ENCODE peak calls at places on chromosome 15, in nine cellular contexts. O is transverse colon; V is choroid plexus epithelial cell; Z is fibroblast of the aortic adventitia; E is dorsolateral prefrontal cortex; D is colonic mucosa; J is cardiac fibroblast; H is neural crest cell; F is CD8-positive, alpha-beta T cell. P is an unnamed sample.

GRCh38 chr15:87874896-87875661 is 381.5 kb downstream of the NTRK3 start:
- DNase-seq in E (peak; percentile 12), J (no peak), V (peak; percentile 16), O (no peak), D (no peak), F (no peak), H (peak; percentile 36), Z (peak; percentile 13), P (no peak)

GRCh38 chr15:82674873-82675272 is 27.7 kb upstream of the CPEB1 start:
- DNase-seq in H (no peak), O (no peak), E (no peak), J (no peak), Z (no peak), V (no peak), F (no peak), D (no peak), P (no peak)

GRCh38 chr15:84603630-84604379 is 3.0 kb downstream of the ZSCAN2 start:
- DNase-seq in Z (no peak), E (no peak), H (no peak), O (no peak), J (no peak), V (no peak), D (no peak), F (no peak), P (no peak)

GRCh38 chr15:81029416-81030367 is 29.0 kb downstream of the TLNRD1 start:
- DNase-seq in O (no peak), F (no peak), D (no peak), H (no peak), J (peak; percentile 69), Z (peak; percentile 40), E (no peak), V (peak; percentile 47), P (no peak)

GRCh38 chr15:34799149-34799824 is 3.9 kb upstream of the ACTC1 start:
- DNase-seq in D (no peak), Z (no peak), E (no peak), O (no peak), H (no peak), V (no peak), J (no peak), F (no peak), P (peak; percentile 93)

GRCh38 chr15:28085489-28086174 is 13.5 kb downstream of the OCA2 start:
- DNase-seq in D (no peak), H (no peak), O (no peak), Z (no peak), V (no peak), E (no peak), F (no peak), J (no peak), P (no peak)

GRCh38 chr15:49674370-49674769 is 53.5 kb downstream of the DTWD1 start:
- DNase-seq in H (no peak), F (no peak), O (no peak), D (no peak), Z (peak; percentile 55), J (peak; percentile 36), V (no peak), E (no peak), P (no peak)

GRCh38 chr15:88139936-88140335 is 116.6 kb downstream of the NTRK3 start:
- DNase-seq in V (no peak), F (no peak), O (no peak), D (no peak), E (no peak), J (no peak), H (no peak), Z (peak; percentile 56), P (no peak)

GRCh38 chr15:68487087-68487843 is 55.3 kb upstream of the ITGA11 start:
- DNase-seq in O (no peak), H (no peak), D (no peak), F (no peak), Z (peak; percentile 59), E (no peak), J (peak; percentile 67), V (peak; percentile 61), P (no peak)

GRCh38 chr15:42048821-42049200 is 28.0 kb upstream of the PLA2G4E start:
- DNase-seq in D (no peak), V (no peak), J (no peak), E (no peak), F (no peak), O (no peak), Z (no peak), H (no peak), P (no peak)

GRCh38 chr15:64635486-64635815 is 139.9 kb downstream of the RBPMS2 start:
- DNase-seq in Z (peak; percentile 96), F (no peak), J (peak; percentile 72), H (no peak), V (peak; percentile 86), D (peak; percentile 29), E (no peak), O (no peak), P (no peak)

GRCh38 chr15:78831229-78832207 is 20.3 kb upstream of the ADAMTS7 start:
- DNase-seq in O (no peak), H (no peak), F (no peak), D (no peak), E (no peak), V (no peak), Z (no peak), J (no peak), P (no peak)

GRCh38 chr15:90075420-90076289 is 26.6 kb downstream of the IDH2 start:
- DNase-seq in F (no peak), H (no peak), D (no peak), E (no peak), O (peak; percentile 50), Z (no peak), J (no peak), V (no peak), P (no peak)

GRCh38 chr15:68536331-68537095 is 42.3 kb upstream of the CORO2B start:
- DNase-seq in D (no peak), J (peak; percentile 95), H (no peak), O (no peak), F (no peak), Z (peak; percentile 100), V (peak; percentile 97), E (no peak), P (no peak)

GRCh38 chr15:64568765-64569164 is 108.4 kb downstream of the ZNF609 start:
- DNase-seq in E (no peak), D (no peak), O (no peak), Z (no peak), F (no peak), V (no peak), J (no peak), H (no peak), P (no peak)

GRCh38 chr15:89801471-89802205 is 13.0 kb downstream of the ANPEP start:
- DNase-seq in Z (no peak), H (no peak), V (no peak), E (no peak), O (no peak), F (no peak), D (no peak), J (no peak), P (no peak)

GRCh38 chr15:72200395-72201237 is 3.0 kb upstream of the GRAMD2A start:
- DNase-seq in V (no peak), O (no peak), D (no peak), E (no peak), H (no peak), J (no peak), Z (no peak), F (no peak), P (no peak)

GRCh38 chr15:51917493-51917892 is 54.1 kb downstream of the LEO1 start:
- DNase-seq in E (no peak), J (peak; percentile 31), D (no peak), F (no peak), O (no peak), Z (peak; percentile 17), V (peak; percentile 61), H (no peak), P (no peak)

GRCh38 chr15:50256188-50257041 is 9.1 kb downstream of the HDC start:
- DNase-seq in Z (peak; percentile 84), D (no peak), H (no peak), O (no peak), E (no peak), V (peak; percentile 78), F (no peak), J (peak; percentile 45), P (no peak)

GRCh38 chr15:53512029-53512428 is 247.4 kb downstream of the WDR72 start:
- DNase-seq in O (no peak), E (no peak), Z (no peak), V (no peak), H (no peak), F (no peak), D (no peak), J (no peak), P (no peak)

GRCh38 chr15:64249842-64250575 is 87.2 kb upstream of the PPIB start:
- DNase-seq in O (no peak), J (peak; percentile 45), Z (peak; percentile 43), E (no peak), F (no peak), H (no peak), D (no peak), V (peak; percentile 18), P (no peak)

GRCh38 chr15:75452968-75453702 is 1.6 kb upstream of the SIN3A start:
- DNase-seq in O (peak; percentile 54), E (peak; percentile 13), H (peak; percentile 34), F (peak; percentile 25), V (peak; percentile 53), Z (peak; percentile 11), J (peak; percentile 22), D (peak; percentile 58), P (peak; percentile 95)
- TF ChIP-seq CTCF in O (no peak), E (no peak), H (peak; percentile 43), F (no peak), V (peak; percentile 2), Z (no peak), J (no peak), D (no peak), P (peak; percentile 65)

GRCh38 chr15:40029979-40030893 is 8.7 kb downstream of the SRP14 start:
- DNase-seq in E (no peak), H (no peak), D (peak; percentile 52), J (peak; percentile 40), F (no peak), O (peak; percentile 34), Z (peak; percentile 23), V (peak; percentile 63), P (no peak)
- TF ChIP-seq CTCF in E (no peak), H (peak; percentile 73), D (peak; percentile 52), J (peak; percentile 73), F (peak; percentile 50), O (peak; percentile 32), Z (peak; percentile 61), V (peak; percentile 81), P (peak; percentile 77)

GRCh38 chr15:56222302-56222701 is 21.4 kb downstream of the RFX7 start:
- DNase-seq in J (no peak), D (no peak), F (no peak), Z (no peak), E (no peak), O (no peak), H (no peak), V (no peak), P (no peak)
- TF ChIP-seq CTCF in J (no peak), D (no peak), F (no peak), Z (no peak), E (no peak), O (no peak), H (no peak), V (no peak), P (no peak)

GRCh38 chr15:76588811-76589747 is 252.5 kb downstream of the ISL2 start:
- DNase-seq in V (no peak), H (no peak), Z (no peak), E (no peak), F (no peak), O (peak; percentile 83), D (peak; percentile 87), J (no peak), P (no peak)
- TF ChIP-seq CTCF in V (no peak), H (no peak), Z (no peak), E (no peak), F (no peak), O (peak; percentile 39), D (no peak), J (no peak), P (no peak)

P was measured in chondrocyte.